ENCODE peak calls at places on chromosomes 13 and 19, in five cellular contexts. J is thyroid gland, A is mammary epithelial cell, N is tibial nerve, V is PC-9. I is an unnamed sample.

GRCh38 chr19:45100797-45101196 is 7.8 kb downstream of the PPP1R37 start:
- DNase-seq in J (no peak), A (no peak), N (no peak), V (no peak), I (peak)

GRCh38 chr13:38202730-38203129 is 146.9 kb upstream of the UFM1 start:
- DNase-seq in J (no peak), A (peak), N (no peak), V (no peak), I (no peak)

GRCh38 chr13:96816261-96816660 is 178.0 kb downstream of the OXGR1 start:
- DNase-seq in J (no peak), A (no peak), N (peak), V (no peak), I (no peak)

GRCh38 chr13:40137400-40137799 is 481.9 kb downstream of the COG6 start:
- DNase-seq in J (no peak), A (no peak), N (no peak), V (no peak), I (no peak)

GRCh38 chr13:98927954-98928927 is 49.6 kb downstream of the DOCK9 start:
- DNase-seq in J (no peak), A (no peak), N (no peak), V (no peak), I (no peak)

GRCh38 chr19:55544776-55545439 is 435 bp downstream of the SBK3 start:
- DNase-seq in J (no peak), A (no peak), N (no peak), V (peak), I (peak)

GRCh38 chr19:35204799-35205732 is 23.5 kb downstream of the FAM187B start:
- DNase-seq in J (no peak), A (no peak), N (no peak), V (no peak), I (no peak)

GRCh38 chr19:10817291-10818038 is 18.5 kb downstream of the TMED1 start:
- DNase-seq in J (peak), A (no peak), N (peak), V (no peak), I (no peak)

GRCh38 chr13:77506874-77507273 is 28.6 kb upstream of the SCEL start:
- DNase-seq in J (no peak), A (no peak), N (no peak), V (no peak), I (no peak)
- TF ChIP-seq CTCF in J (no peak), A (peak), N (peak), V (peak), I (no peak)

GRCh38 chr19:442085-442484 is 18.7 kb downstream of the SHC2 start:
- DNase-seq in J (no peak), A (no peak), N (no peak), V (no peak), I (no peak)
- TF ChIP-seq CTCF in J (no peak), A (no peak), N (no peak), V (no peak), I (no peak)

GRCh38 chr13:93927431-93927830 is 552.1 kb downstream of the DCT start:
- DNase-seq in J (no peak), A (no peak), N (no peak), V (no peak), I (no peak)

GRCh38 chr13:93925976-93926375 is 553.5 kb downstream of the DCT start:
- DNase-seq in J (no peak), A (no peak), N (no peak), V (no peak), I (no peak)

DNA sequence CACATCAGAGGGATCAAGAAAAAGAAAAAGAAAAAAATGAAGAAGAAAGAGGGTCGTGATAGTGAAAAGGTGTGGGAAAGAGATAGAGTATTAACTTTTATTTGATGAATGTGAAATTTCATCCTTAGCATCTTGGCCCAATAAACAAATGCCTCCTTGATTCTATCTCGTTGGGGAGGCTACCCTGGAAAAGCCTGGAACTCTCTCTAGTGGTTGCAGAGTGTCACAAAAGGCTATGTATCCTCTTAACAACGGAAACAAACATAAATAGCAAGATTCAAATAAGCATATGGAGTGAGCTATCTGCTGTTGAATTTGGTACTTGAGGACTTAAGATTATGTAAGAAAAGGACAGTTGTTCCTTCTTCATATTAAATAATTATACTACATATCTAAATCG is 557.4 kb downstream of the DCT start:
- DNase-seq in J (no peak), A (no peak), N (no peak), V (no peak), I (no peak)
- TF ChIP-seq CTCF in J (no peak), A (peak), N (no peak), V (no peak), I (no peak)

GRCh38 chr19:50406156-50406820 is 12.4 kb upstream of the SPIB start:
- DNase-seq in J (no peak), A (no peak), N (no peak), V (no peak), I (no peak)

GRCh38 chr19:50399368-50399745 is 15.2 kb downstream of the POLD1 start:
- DNase-seq in J (no peak), A (no peak), N (no peak), V (no peak), I (no peak)

GRCh38 chr19:50402544-50403301 is 16.0 kb upstream of the SPIB start:
- DNase-seq in J (no peak), A (no peak), N (no peak), V (no peak), I (no peak)

GRCh38 chr19:50398675-50399367 is 14.7 kb downstream of the POLD1 start:
- DNase-seq in J (no peak), A (no peak), N (no peak), V (no peak), I (no peak)

DNA sequence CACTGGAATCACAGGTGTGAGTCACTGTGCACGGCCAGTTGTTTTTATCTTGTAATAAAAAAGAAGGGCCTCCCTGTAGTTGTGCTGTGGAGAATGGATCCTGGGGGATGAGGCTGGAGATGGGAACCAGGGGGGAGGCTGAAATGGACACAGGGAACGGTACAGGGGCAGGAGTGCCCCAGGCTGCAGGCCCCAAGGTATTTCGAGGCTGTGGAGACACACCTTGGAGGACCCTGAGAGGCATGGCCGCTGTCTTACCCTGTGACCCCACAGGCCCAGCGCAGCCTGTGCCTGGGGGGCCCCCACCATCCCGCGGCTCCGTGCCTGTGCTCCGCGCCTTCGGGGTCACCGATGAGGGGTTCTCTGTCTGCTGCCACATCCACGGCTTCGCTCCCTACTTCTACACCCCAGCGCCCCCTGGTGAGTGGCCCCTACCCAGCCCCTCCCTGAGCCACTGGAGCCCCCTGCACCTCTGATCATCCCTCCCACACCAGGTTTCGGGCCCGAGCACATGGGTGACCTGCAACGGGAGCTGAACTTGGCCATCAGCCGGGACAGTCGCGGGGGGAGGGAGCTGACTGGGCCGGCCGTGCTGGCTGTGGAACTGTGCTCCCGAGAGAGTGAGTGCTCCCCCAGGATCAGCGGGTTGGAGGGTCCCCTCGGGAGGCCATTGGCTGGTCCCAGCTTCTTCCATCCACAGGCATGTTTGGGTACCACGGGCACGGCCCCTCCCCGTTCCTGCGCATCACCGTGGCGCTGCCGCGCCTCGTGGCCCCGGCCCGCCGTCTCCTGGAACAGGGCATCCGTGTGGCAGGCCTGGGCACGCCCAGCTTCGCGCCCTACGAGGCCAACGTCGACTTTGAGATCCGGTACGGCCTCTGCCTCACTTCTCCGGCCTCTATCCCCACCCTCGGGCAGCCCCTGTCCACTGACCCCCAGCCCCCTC is 17.0 kb upstream of the SPIB start:
- DNase-seq in J (no peak), A (no peak), N (no peak), V (no peak), I (no peak)
- TF ChIP-seq CTCF in J (no peak), A (no peak), N (no peak), V (no peak), I (no peak)

DNA sequence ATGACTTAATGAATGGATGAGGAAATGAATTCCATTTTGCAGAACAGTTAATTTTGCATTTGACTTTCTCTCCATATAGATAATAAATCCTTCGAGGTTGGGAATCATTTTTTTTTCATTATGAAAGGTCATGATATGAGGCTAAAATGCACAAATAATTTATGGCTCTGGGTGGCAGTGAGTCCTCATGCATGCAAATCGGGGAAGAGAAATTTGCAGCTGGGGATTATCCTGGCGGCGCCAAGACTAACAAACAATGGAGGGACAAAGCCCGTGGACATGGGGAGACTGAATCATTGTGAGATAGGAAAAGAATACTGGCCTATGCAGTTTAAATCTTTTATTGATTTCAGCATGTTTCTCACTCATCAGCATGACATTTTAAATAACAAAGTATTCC is 102.2 kb downstream of the ERCC5 start:
- DNase-seq in J (no peak), A (no peak), N (no peak), V (no peak), I (peak)
- TF ChIP-seq CTCF in J (no peak), A (no peak), N (peak), V (no peak), I (no peak)

GRCh38 chr13:109744512-109745051 is 41.8 kb downstream of the IRS2 start:
- DNase-seq in J (peak), A (no peak), N (no peak), V (no peak), I (no peak)

GRCh38 chr13:109743706-109744453 is 42.5 kb downstream of the IRS2 start:
- DNase-seq in J (peak), A (peak), N (no peak), V (peak), I (peak)

GRCh38 chr13:109746364-109746763 is 40.0 kb downstream of the IRS2 start:
- DNase-seq in J (no peak), A (no peak), N (no peak), V (no peak), I (no peak)

GRCh38 chr13:109745702-109746101 is 40.7 kb downstream of the IRS2 start:
- DNase-seq in J (no peak), A (no peak), N (no peak), V (no peak), I (no peak)

DNA sequence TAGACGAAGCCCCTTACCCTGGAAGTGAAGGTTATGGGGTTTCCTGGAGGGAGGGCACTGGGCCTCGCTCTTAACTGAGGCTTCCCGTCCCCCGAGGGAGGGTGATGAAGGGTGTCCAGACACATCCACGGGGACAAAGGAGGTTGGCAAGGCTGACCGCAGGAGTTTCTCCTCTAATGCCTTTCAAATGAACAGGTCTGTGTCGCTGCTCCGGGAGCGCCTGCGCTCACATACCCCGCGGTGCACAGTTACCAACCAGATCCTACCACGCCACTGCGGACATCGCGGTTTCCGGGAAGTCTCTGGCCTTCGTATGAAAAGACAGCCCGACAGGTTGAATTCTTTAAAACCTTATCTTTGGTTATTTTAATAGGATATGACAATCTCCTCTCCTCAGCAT is 41.3 kb downstream of the IRS2 start:
- DNase-seq in J (no peak), A (no peak), N (no peak), V (no peak), I (no peak)
- TF ChIP-seq CTCF in J (no peak), A (no peak), N (no peak), V (no peak), I (no peak)

GRCh38 chr13:51105046-51105445 is 6.0 kb downstream of the C13orf42 start:
- DNase-seq in J (no peak), A (no peak), N (no peak), V (no peak), I (no peak)
- TF ChIP-seq CTCF in J (no peak), A (no peak), N (no peak), V (no peak), I (no peak)